ENCODE peak calls at places on chromosome 12, in six cellular contexts. One of them, this sample, is unnamed.

GRCh38 chr12:122687091-122687490 is 16.1 kb downstream of the HCAR2 start:
- DNase-seq in cardiac fibroblast: no peak
- DNase-seq in left cardiac atrium: no peak
- DNase-seq in skeletal muscle cell: no peak
- DNase-seq in kidney epithelial cell: no peak
- DNase-seq in activated naive CD4-positive, alpha-beta T cell treated with anti-CD3 and anti-CD28 coated beads, Interleukin-2, amount 10 ng/mL, durations not matched to agents 7 days and 5 days: no peak
- DNase-seq in this sample: peak; percentile 21

GRCh38 chr12:25694072-25694471 is 141.0 kb upstream of the LMNTD1 start:
- DNase-seq in kidney epithelial cell: no peak
- DNase-seq in cardiac fibroblast: peak; percentile 94
- DNase-seq in activated naive CD4-positive, alpha-beta T cell treated with anti-CD3 and anti-CD28 coated beads, Interleukin-2, amount 10 ng/mL, durations not matched to agents 7 days and 5 days: no peak
- DNase-seq in skeletal muscle cell: peak; percentile 65
- DNase-seq in left cardiac atrium: peak; percentile 55
- DNase-seq in this sample: peak; percentile 95

GRCh38 chr12:96985515-96986362 is 78.7 kb downstream of the NEDD1 start:
- DNase-seq in left cardiac atrium: peak; percentile 24
- DNase-seq in kidney epithelial cell: no peak
- DNase-seq in skeletal muscle cell: no peak
- DNase-seq in activated naive CD4-positive, alpha-beta T cell treated with anti-CD3 and anti-CD28 coated beads, Interleukin-2, amount 10 ng/mL, durations not matched to agents 7 days and 5 days: peak; percentile 44
- DNase-seq in cardiac fibroblast: peak; percentile 16
- DNase-seq in this sample: no peak

GRCh38 chr12:47797432-47797831 is 22.3 kb downstream of the HDAC7 start:
- DNase-seq in kidney epithelial cell: no peak
- DNase-seq in skeletal muscle cell: no peak
- DNase-seq in cardiac fibroblast: no peak
- DNase-seq in left cardiac atrium: no peak
- DNase-seq in activated naive CD4-positive, alpha-beta T cell treated with anti-CD3 and anti-CD28 coated beads, Interleukin-2, amount 10 ng/mL, durations not matched to agents 7 days and 5 days: peak; percentile 50
- DNase-seq in this sample: no peak

GRCh38 chr12:32508626-32509025 is 109.3 kb downstream of the FGD4 start:
- DNase-seq in left cardiac atrium: no peak
- DNase-seq in activated naive CD4-positive, alpha-beta T cell treated with anti-CD3 and anti-CD28 coated beads, Interleukin-2, amount 10 ng/mL, durations not matched to agents 7 days and 5 days: no peak
- DNase-seq in cardiac fibroblast: no peak
- DNase-seq in skeletal muscle cell: no peak
- DNase-seq in kidney epithelial cell: no peak
- DNase-seq in this sample: no peak

GRCh38 chr12:130212384-130212783 is 50.1 kb downstream of the FZD10 start:
- DNase-seq in activated naive CD4-positive, alpha-beta T cell treated with anti-CD3 and anti-CD28 coated beads, Interleukin-2, amount 10 ng/mL, durations not matched to agents 7 days and 5 days: no peak
- DNase-seq in cardiac fibroblast: no peak
- DNase-seq in kidney epithelial cell: no peak
- DNase-seq in skeletal muscle cell: no peak
- DNase-seq in left cardiac atrium: no peak
- DNase-seq in this sample: no peak

GRCh38 chr12:94644622-94645021 is 5.7 kb downstream of the TMCC3 start:
- DNase-seq in skeletal muscle cell: peak; percentile 73
- DNase-seq in kidney epithelial cell: peak; percentile 95
- DNase-seq in cardiac fibroblast: peak; percentile 87
- DNase-seq in left cardiac atrium: no peak
- DNase-seq in activated naive CD4-positive, alpha-beta T cell treated with anti-CD3 and anti-CD28 coated beads, Interleukin-2, amount 10 ng/mL, durations not matched to agents 7 days and 5 days: no peak
- DNase-seq in this sample: peak; percentile 30

GRCh38 chr12:94874986-94875312 is 128.5 kb downstream of the NDUFA12 start:
- DNase-seq in activated naive CD4-positive, alpha-beta T cell treated with anti-CD3 and anti-CD28 coated beads, Interleukin-2, amount 10 ng/mL, durations not matched to agents 7 days and 5 days: no peak
- DNase-seq in left cardiac atrium: no peak
- DNase-seq in cardiac fibroblast: no peak
- DNase-seq in skeletal muscle cell: no peak
- DNase-seq in kidney epithelial cell: no peak
- DNase-seq in this sample: no peak

GRCh38 chr12:52156310-52156709 is 35.5 kb downstream of the KRT80 start:
- DNase-seq in cardiac fibroblast: peak; percentile 41
- DNase-seq in kidney epithelial cell: no peak
- DNase-seq in skeletal muscle cell: no peak
- DNase-seq in left cardiac atrium: no peak
- DNase-seq in activated naive CD4-positive, alpha-beta T cell treated with anti-CD3 and anti-CD28 coated beads, Interleukin-2, amount 10 ng/mL, durations not matched to agents 7 days and 5 days: no peak
- DNase-seq in this sample: no peak

GRCh38 chr12:46938071-46938678 is 112.4 kb upstream of the SLC38A4 start:
- DNase-seq in left cardiac atrium: no peak
- DNase-seq in skeletal muscle cell: no peak
- DNase-seq in activated naive CD4-positive, alpha-beta T cell treated with anti-CD3 and anti-CD28 coated beads, Interleukin-2, amount 10 ng/mL, durations not matched to agents 7 days and 5 days: no peak
- DNase-seq in kidney epithelial cell: no peak
- DNase-seq in cardiac fibroblast: no peak
- DNase-seq in this sample: no peak

GRCh38 chr12:3998968-3999792 is 126.0 kb upstream of the PARP11 start:
- DNase-seq in cardiac fibroblast: no peak
- DNase-seq in activated naive CD4-positive, alpha-beta T cell treated with anti-CD3 and anti-CD28 coated beads, Interleukin-2, amount 10 ng/mL, durations not matched to agents 7 days and 5 days: no peak
- DNase-seq in left cardiac atrium: no peak
- DNase-seq in kidney epithelial cell: peak; percentile 54
- DNase-seq in skeletal muscle cell: no peak
- DNase-seq in this sample: no peak

GRCh38 chr12:7092229-7092985 is at the start of gene C1R:
- DNase-seq in activated naive CD4-positive, alpha-beta T cell treated with anti-CD3 and anti-CD28 coated beads, Interleukin-2, amount 10 ng/mL, durations not matched to agents 7 days and 5 days: peak; percentile 82
- DNase-seq in cardiac fibroblast: peak; percentile 84
- DNase-seq in kidney epithelial cell: peak; percentile 18
- DNase-seq in skeletal muscle cell: peak; percentile 75
- DNase-seq in left cardiac atrium: peak; percentile 83
- DNase-seq in this sample: peak; percentile 97

GRCh38 chr12:51264297-51264696 is 5.9 kb downstream of the SMAGP start:
- DNase-seq in cardiac fibroblast: no peak
- DNase-seq in kidney epithelial cell: no peak
- DNase-seq in skeletal muscle cell: no peak
- DNase-seq in activated naive CD4-positive, alpha-beta T cell treated with anti-CD3 and anti-CD28 coated beads, Interleukin-2, amount 10 ng/mL, durations not matched to agents 7 days and 5 days: no peak
- DNase-seq in left cardiac atrium: no peak
- DNase-seq in this sample: no peak

GRCh38 chr12:4268549-4269181 is 4.9 kb upstream of the CCND2 start:
- DNase-seq in activated naive CD4-positive, alpha-beta T cell treated with anti-CD3 and anti-CD28 coated beads, Interleukin-2, amount 10 ng/mL, durations not matched to agents 7 days and 5 days: peak; percentile 51
- DNase-seq in left cardiac atrium: no peak
- DNase-seq in skeletal muscle cell: no peak
- DNase-seq in kidney epithelial cell: no peak
- DNase-seq in cardiac fibroblast: peak; percentile 12
- DNase-seq in this sample: no peak

GRCh38 chr12:131572626-131573025 is 138.3 kb upstream of the SFSWAP start:
- DNase-seq in skeletal muscle cell: no peak
- DNase-seq in left cardiac atrium: no peak
- DNase-seq in cardiac fibroblast: no peak
- DNase-seq in kidney epithelial cell: no peak
- DNase-seq in activated naive CD4-positive, alpha-beta T cell treated with anti-CD3 and anti-CD28 coated beads, Interleukin-2, amount 10 ng/mL, durations not matched to agents 7 days and 5 days: no peak
- DNase-seq in this sample: no peak

GRCh38 chr12:110732572-110732971 is 10.1 kb downstream of the PPP1CC start:
- DNase-seq in left cardiac atrium: no peak
- DNase-seq in cardiac fibroblast: no peak
- DNase-seq in skeletal muscle cell: no peak
- DNase-seq in kidney epithelial cell: no peak
- DNase-seq in activated naive CD4-positive, alpha-beta T cell treated with anti-CD3 and anti-CD28 coated beads, Interleukin-2, amount 10 ng/mL, durations not matched to agents 7 days and 5 days: no peak
- DNase-seq in this sample: no peak

GRCh38 chr12:26018926-26019325 is 60.4 kb downstream of the RASSF8 start:
- DNase-seq in left cardiac atrium: no peak
- DNase-seq in kidney epithelial cell: no peak
- DNase-seq in activated naive CD4-positive, alpha-beta T cell treated with anti-CD3 and anti-CD28 coated beads, Interleukin-2, amount 10 ng/mL, durations not matched to agents 7 days and 5 days: no peak
- DNase-seq in skeletal muscle cell: no peak
- DNase-seq in cardiac fibroblast: peak; percentile 81
- DNase-seq in this sample: peak; percentile 49

GRCh38 chr12:62862259-62862881 is 72.6 kb downstream of the PPM1H start:
- DNase-seq in skeletal muscle cell: no peak
- DNase-seq in activated naive CD4-positive, alpha-beta T cell treated with anti-CD3 and anti-CD28 coated beads, Interleukin-2, amount 10 ng/mL, durations not matched to agents 7 days and 5 days: no peak
- DNase-seq in left cardiac atrium: no peak
- DNase-seq in cardiac fibroblast: peak; percentile 72
- DNase-seq in kidney epithelial cell: no peak
- DNase-seq in this sample: peak; percentile 54

GRCh38 chr12:552466-552865 is 92.7 kb downstream of the B4GALNT3 start:
- DNase-seq in activated naive CD4-positive, alpha-beta T cell treated with anti-CD3 and anti-CD28 coated beads, Interleukin-2, amount 10 ng/mL, durations not matched to agents 7 days and 5 days: no peak
- DNase-seq in left cardiac atrium: no peak
- DNase-seq in skeletal muscle cell: no peak
- DNase-seq in kidney epithelial cell: no peak
- DNase-seq in cardiac fibroblast: no peak
- DNase-seq in this sample: peak; percentile 31

GRCh38 chr12:8057291-8057690 is 8.9 kb downstream of the C3AR1 start:
- DNase-seq in skeletal muscle cell: no peak
- DNase-seq in activated naive CD4-positive, alpha-beta T cell treated with anti-CD3 and anti-CD28 coated beads, Interleukin-2, amount 10 ng/mL, durations not matched to agents 7 days and 5 days: no peak
- DNase-seq in kidney epithelial cell: no peak
- DNase-seq in cardiac fibroblast: no peak
- DNase-seq in left cardiac atrium: no peak
- DNase-seq in this sample: no peak

GRCh38 chr12:106228320-106228710 is 19.5 kb downstream of the CKAP4 start:
- DNase-seq in skeletal muscle cell: no peak
- DNase-seq in left cardiac atrium: no peak
- DNase-seq in activated naive CD4-positive, alpha-beta T cell treated with anti-CD3 and anti-CD28 coated beads, Interleukin-2, amount 10 ng/mL, durations not matched to agents 7 days and 5 days: no peak
- DNase-seq in cardiac fibroblast: no peak
- DNase-seq in kidney epithelial cell: no peak
- DNase-seq in this sample: no peak

GRCh38 chr12:65100140-65100539 is 21.0 kb downstream of the WIF1 start:
- DNase-seq in kidney epithelial cell: no peak
- DNase-seq in cardiac fibroblast: peak; percentile 16
- DNase-seq in left cardiac atrium: no peak
- DNase-seq in skeletal muscle cell: no peak
- DNase-seq in activated naive CD4-positive, alpha-beta T cell treated with anti-CD3 and anti-CD28 coated beads, Interleukin-2, amount 10 ng/mL, durations not matched to agents 7 days and 5 days: no peak
- DNase-seq in this sample: no peak

GRCh38 chr12:51399893-51400292 is 8.7 kb upstream of the GALNT6 start:
- DNase-seq in kidney epithelial cell: no peak
- DNase-seq in left cardiac atrium: no peak
- DNase-seq in cardiac fibroblast: no peak
- DNase-seq in activated naive CD4-positive, alpha-beta T cell treated with anti-CD3 and anti-CD28 coated beads, Interleukin-2, amount 10 ng/mL, durations not matched to agents 7 days and 5 days: no peak
- DNase-seq in skeletal muscle cell: no peak
- DNase-seq in this sample: no peak

GRCh38 chr12:46915861-46916260 is 90.1 kb upstream of the SLC38A4 start:
- DNase-seq in activated naive CD4-positive, alpha-beta T cell treated with anti-CD3 and anti-CD28 coated beads, Interleukin-2, amount 10 ng/mL, durations not matched to agents 7 days and 5 days: no peak
- DNase-seq in left cardiac atrium: no peak
- DNase-seq in skeletal muscle cell: peak; percentile 74
- DNase-seq in kidney epithelial cell: no peak
- DNase-seq in cardiac fibroblast: peak; percentile 55
- DNase-seq in this sample: peak; percentile 44

GRCh38 chr12:96219700-96220206 is 25.6 kb downstream of the ELK3 start:
- DNase-seq in left cardiac atrium: peak; percentile 29
- DNase-seq in activated naive CD4-positive, alpha-beta T cell treated with anti-CD3 and anti-CD28 coated beads, Interleukin-2, amount 10 ng/mL, durations not matched to agents 7 days and 5 days: no peak
- DNase-seq in skeletal muscle cell: peak; percentile 95
- DNase-seq in cardiac fibroblast: peak; percentile 99
- DNase-seq in kidney epithelial cell: peak; percentile 96
- DNase-seq in this sample: peak; percentile 94